ENCODE peak calls at places on chromosomes 6 and 20, in five cellular contexts. One of them, this sample, is unnamed.

GRCh38 chr20:47907031-47907670 is 121.9 kb upstream of the SULF2 start:
- DNase-seq in lower lobe of right lung: no peak
- DNase-seq in GM20000: no peak
- DNase-seq in adrenal gland: no peak
- DNase-seq in AG09319: no peak
- DNase-seq in this sample: no peak

GRCh38 chr6:11653028-11653583 is 115.6 kb downstream of the TMEM170B start:
- DNase-seq in lower lobe of right lung: no peak
- DNase-seq in GM20000: peak; percentile 56
- DNase-seq in adrenal gland: peak; percentile 56
- DNase-seq in AG09319: peak; percentile 56
- DNase-seq in this sample: peak; percentile 29

GRCh38 chr6:134880487-134881190 is 69.3 kb downstream of the ALDH8A1 start:
- DNase-seq in lower lobe of right lung: no peak
- DNase-seq in GM20000: no peak
- DNase-seq in adrenal gland: no peak
- DNase-seq in AG09319: no peak
- DNase-seq in this sample: no peak

GRCh38 chr6:7108196-7108963 is 619 bp downstream of the RREB1 start:
- DNase-seq in lower lobe of right lung: peak; percentile 77
- DNase-seq in GM20000: peak; percentile 73
- DNase-seq in adrenal gland: peak; percentile 73
- DNase-seq in AG09319: no peak
- DNase-seq in this sample: no peak

GRCh38 chr6:111692327-111693164 is 86.9 kb upstream of the TRAF3IP2 start:
- DNase-seq in lower lobe of right lung: no peak
- DNase-seq in GM20000: no peak
- DNase-seq in adrenal gland: no peak
- DNase-seq in AG09319: no peak
- DNase-seq in this sample: no peak

GRCh38 chr6:116556065-116556464 is 2.5 kb downstream of the CALHM4 start:
- DNase-seq in lower lobe of right lung: no peak
- DNase-seq in GM20000: no peak
- DNase-seq in adrenal gland: no peak
- DNase-seq in AG09319: no peak
- DNase-seq in this sample: no peak

GRCh38 chr6:24126586-24127192 is 674 bp downstream of the NRSN1 start:
- DNase-seq in lower lobe of right lung: no peak
- DNase-seq in GM20000: peak; percentile 72
- DNase-seq in adrenal gland: peak; percentile 51
- DNase-seq in AG09319: peak; percentile 11
- DNase-seq in this sample: peak; percentile 75

GRCh38 chr6:135346747-135347146 is 150.8 kb downstream of the AHI1 start:
- DNase-seq in lower lobe of right lung: no peak
- DNase-seq in GM20000: no peak
- DNase-seq in adrenal gland: no peak
- DNase-seq in AG09319: no peak
- DNase-seq in this sample: no peak

GRCh38 chr6:87941556-87942358 is 105.9 kb upstream of the SPACA1 start:
- DNase-seq in lower lobe of right lung: no peak
- DNase-seq in GM20000: no peak
- DNase-seq in adrenal gland: no peak
- DNase-seq in AG09319: no peak
- DNase-seq in this sample: no peak

GRCh38 chr6:28675600-28675999 is 149.9 kb downstream of the GPX5 start:
- DNase-seq in lower lobe of right lung: no peak
- DNase-seq in GM20000: no peak
- DNase-seq in adrenal gland: no peak
- DNase-seq in AG09319: no peak
- DNase-seq in this sample: no peak

GRCh38 chr6:145842693-145843546 is 28.3 kb upstream of the FBXO30 start:
- DNase-seq in lower lobe of right lung: no peak
- DNase-seq in GM20000: no peak
- DNase-seq in adrenal gland: no peak
- DNase-seq in AG09319: no peak
- DNase-seq in this sample: no peak

GRCh38 chr20:60808003-60808402 is 444.1 kb upstream of the CDH4 start:
- DNase-seq in lower lobe of right lung: no peak
- DNase-seq in GM20000: no peak
- DNase-seq in adrenal gland: no peak
- DNase-seq in AG09319: no peak
- DNase-seq in this sample: no peak

GRCh38 chr6:53179961-53180651 is 31.5 kb upstream of the GCM1 start:
- DNase-seq in lower lobe of right lung: peak; percentile 50
- DNase-seq in GM20000: no peak
- DNase-seq in adrenal gland: peak; percentile 44
- DNase-seq in AG09319: no peak
- DNase-seq in this sample: no peak

GRCh38 chr6:49524541-49524940 is 24.8 kb downstream of the GLYATL3 start:
- DNase-seq in lower lobe of right lung: no peak
- DNase-seq in GM20000: no peak
- DNase-seq in adrenal gland: no peak
- DNase-seq in AG09319: no peak
- DNase-seq in this sample: no peak

GRCh38 chr6:75287424-75287823 is 2.8 kb upstream of the TMEM30A start:
- DNase-seq in lower lobe of right lung: no peak
- DNase-seq in GM20000: no peak
- DNase-seq in adrenal gland: no peak
- DNase-seq in AG09319: no peak
- DNase-seq in this sample: no peak

GRCh38 chr20:17857639-17858449 is 110.8 kb downstream of the SNX5 start:
- DNase-seq in lower lobe of right lung: no peak
- DNase-seq in GM20000: no peak
- DNase-seq in adrenal gland: no peak
- DNase-seq in AG09319: no peak
- DNase-seq in this sample: no peak

GRCh38 chr6:139829557-139829956 is 455.1 kb upstream of the CITED2 start:
- DNase-seq in lower lobe of right lung: no peak
- DNase-seq in GM20000: no peak
- DNase-seq in adrenal gland: no peak
- DNase-seq in AG09319: no peak
- DNase-seq in this sample: no peak

GRCh38 chr20:24998121-24998520 is 5.6 kb upstream of the APMAP start:
- DNase-seq in lower lobe of right lung: no peak
- DNase-seq in GM20000: no peak
- DNase-seq in adrenal gland: peak; percentile 7
- DNase-seq in AG09319: no peak
- DNase-seq in this sample: no peak

GRCh38 chr20:24998631-24999445 is 6.3 kb upstream of the APMAP start:
- DNase-seq in lower lobe of right lung: no peak
- DNase-seq in GM20000: no peak
- DNase-seq in adrenal gland: peak; percentile 13
- DNase-seq in AG09319: no peak
- DNase-seq in this sample: no peak

GRCh38 chr20:24999568-24999967 is 7.0 kb upstream of the APMAP start:
- DNase-seq in lower lobe of right lung: no peak
- DNase-seq in GM20000: no peak
- DNase-seq in adrenal gland: peak; percentile 12
- DNase-seq in AG09319: no peak
- DNase-seq in this sample: no peak

GRCh38 chr20:25003002-25003401 is 10.5 kb upstream of the APMAP start:
- DNase-seq in lower lobe of right lung: no peak
- DNase-seq in GM20000: no peak
- DNase-seq in adrenal gland: no peak
- DNase-seq in AG09319: no peak
- DNase-seq in this sample: no peak

GRCh38 chr20:25000268-25000801 is 7.8 kb upstream of the APMAP start:
- DNase-seq in lower lobe of right lung: peak; percentile 84
- DNase-seq in GM20000: no peak
- DNase-seq in adrenal gland: peak; percentile 82
- DNase-seq in AG09319: peak; percentile 44
- DNase-seq in this sample: no peak
- TF ChIP-seq CTCF in lower lobe of right lung: no peak
- TF ChIP-seq CTCF in GM20000: no peak
- TF ChIP-seq CTCF in adrenal gland: no peak
- TF ChIP-seq CTCF in AG09319: peak; percentile 16
- TF ChIP-seq CTCF in this sample: no peak

GRCh38 chr20:19047040-19047950 is 165.1 kb upstream of the SLC24A3 start:
- DNase-seq in lower lobe of right lung: peak; percentile 68
- DNase-seq in GM20000: no peak
- DNase-seq in adrenal gland: no peak
- DNase-seq in AG09319: no peak
- DNase-seq in this sample: no peak

GRCh38 chr20:19048898-19049889 is 163.2 kb upstream of the SLC24A3 start:
- DNase-seq in lower lobe of right lung: no peak
- DNase-seq in GM20000: no peak
- DNase-seq in adrenal gland: no peak
- DNase-seq in AG09319: no peak
- DNase-seq in this sample: no peak

GRCh38 chr20:19047951-19048296 is 164.5 kb upstream of the SLC24A3 start:
- DNase-seq in lower lobe of right lung: no peak
- DNase-seq in GM20000: no peak
- DNase-seq in adrenal gland: no peak
- DNase-seq in AG09319: no peak
- DNase-seq in this sample: no peak

GRCh38 chr20:19045366-19045765 is 167.1 kb upstream of the SLC24A3 start:
- DNase-seq in lower lobe of right lung: no peak
- DNase-seq in GM20000: no peak
- DNase-seq in adrenal gland: no peak
- DNase-seq in AG09319: no peak
- DNase-seq in this sample: no peak
- TF ChIP-seq CTCF in lower lobe of right lung: no peak
- TF ChIP-seq CTCF in GM20000: no peak
- TF ChIP-seq CTCF in adrenal gland: no peak
- TF ChIP-seq CTCF in AG09319: no peak
- TF ChIP-seq CTCF in this sample: no peak

GRCh38 chr6:169370054-169370453 is 116.4 kb upstream of the THBS2 start:
- DNase-seq in lower lobe of right lung: no peak
- DNase-seq in GM20000: no peak
- DNase-seq in adrenal gland: no peak
- DNase-seq in AG09319: no peak
- DNase-seq in this sample: no peak
- TF ChIP-seq CTCF in lower lobe of right lung: no peak
- TF ChIP-seq CTCF in GM20000: no peak
- TF ChIP-seq CTCF in adrenal gland: no peak
- TF ChIP-seq CTCF in AG09319: no peak
- TF ChIP-seq CTCF in this sample: no peak

GRCh38 chr6:44439270-44440045 is 52.0 kb downstream of the CDC5L start:
- DNase-seq in lower lobe of right lung: no peak
- DNase-seq in GM20000: no peak
- DNase-seq in adrenal gland: no peak
- DNase-seq in AG09319: no peak
- DNase-seq in this sample: no peak

GRCh38 chr6:44441091-44441855 is 53.8 kb downstream of the CDC5L start:
- DNase-seq in lower lobe of right lung: no peak
- DNase-seq in GM20000: no peak
- DNase-seq in adrenal gland: no peak
- DNase-seq in AG09319: no peak
- DNase-seq in this sample: no peak

GRCh38 chr6:44444853-44445252 is 57.3 kb downstream of the CDC5L start:
- DNase-seq in lower lobe of right lung: no peak
- DNase-seq in GM20000: no peak
- DNase-seq in adrenal gland: no peak
- DNase-seq in AG09319: no peak
- DNase-seq in this sample: no peak

GRCh38 chr6:44442833-44443444 is 55.4 kb downstream of the CDC5L start:
- DNase-seq in lower lobe of right lung: no peak
- DNase-seq in GM20000: no peak
- DNase-seq in adrenal gland: no peak
- DNase-seq in AG09319: no peak
- DNase-seq in this sample: no peak

DNA sequence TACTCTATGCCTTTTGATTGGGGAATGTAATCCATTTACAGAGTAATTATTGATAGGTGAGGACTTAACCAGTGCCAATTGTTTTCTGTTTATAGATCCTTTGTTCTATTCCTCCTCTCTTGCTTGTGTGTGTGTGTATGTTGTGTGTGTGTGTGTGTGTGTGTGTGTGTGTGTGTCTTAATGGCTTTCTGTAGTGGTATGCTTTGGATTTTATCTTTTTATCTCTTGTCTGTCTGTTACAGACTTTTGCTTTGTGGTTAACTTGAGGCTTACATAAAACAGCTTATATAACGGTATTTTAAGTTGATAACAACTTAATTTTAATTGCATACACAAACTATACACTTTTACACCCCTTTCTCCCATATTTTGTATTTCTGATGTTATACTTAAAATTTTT is 54.7 kb downstream of the CDC5L start:
- DNase-seq in lower lobe of right lung: no peak
- DNase-seq in GM20000: no peak
- DNase-seq in adrenal gland: no peak
- DNase-seq in AG09319: no peak
- DNase-seq in this sample: no peak
- TF ChIP-seq CTCF in lower lobe of right lung: no peak
- TF ChIP-seq CTCF in GM20000: no peak
- TF ChIP-seq CTCF in adrenal gland: no peak
- TF ChIP-seq CTCF in AG09319: no peak
- TF ChIP-seq CTCF in this sample: no peak

GRCh38 chr6:162913206-162913605 is 185.4 kb downstream of the PACRG start:
- DNase-seq in lower lobe of right lung: no peak
- DNase-seq in GM20000: no peak
- DNase-seq in adrenal gland: no peak
- DNase-seq in AG09319: no peak
- DNase-seq in this sample: no peak

GRCh38 chr6:162904069-162904663 is 176.4 kb downstream of the PACRG start:
- DNase-seq in lower lobe of right lung: no peak
- DNase-seq in GM20000: no peak
- DNase-seq in adrenal gland: no peak
- DNase-seq in AG09319: no peak
- DNase-seq in this sample: no peak

GRCh38 chr6:162906479-162906878 is 178.7 kb downstream of the PACRG start:
- DNase-seq in lower lobe of right lung: no peak
- DNase-seq in GM20000: no peak
- DNase-seq in adrenal gland: no peak
- DNase-seq in AG09319: no peak
- DNase-seq in this sample: no peak

GRCh38 chr6:162907876-162908481 is 180.2 kb downstream of the PACRG start:
- DNase-seq in lower lobe of right lung: no peak
- DNase-seq in GM20000: no peak
- DNase-seq in adrenal gland: no peak
- DNase-seq in AG09319: peak; percentile 3
- DNase-seq in this sample: no peak
- TF ChIP-seq CTCF in lower lobe of right lung: peak; percentile 38
- TF ChIP-seq CTCF in GM20000: no peak
- TF ChIP-seq CTCF in adrenal gland: peak; percentile 18
- TF ChIP-seq CTCF in AG09319: peak; percentile 42
- TF ChIP-seq CTCF in this sample: peak; percentile 39

GRCh38 chr20:3741846-3742458 is 9.5 kb downstream of the HSPA12B start:
- DNase-seq in lower lobe of right lung: no peak
- DNase-seq in GM20000: no peak
- DNase-seq in adrenal gland: no peak
- DNase-seq in AG09319: no peak
- DNase-seq in this sample: no peak

GRCh38 chr20:3739054-3739925 is 6.8 kb downstream of the HSPA12B start:
- DNase-seq in lower lobe of right lung: no peak
- DNase-seq in GM20000: no peak
- DNase-seq in adrenal gland: no peak
- DNase-seq in AG09319: no peak
- DNase-seq in this sample: no peak

GRCh38 chr20:3738109-3739053 is 5.9 kb downstream of the HSPA12B start:
- DNase-seq in lower lobe of right lung: no peak
- DNase-seq in GM20000: no peak
- DNase-seq in adrenal gland: no peak
- DNase-seq in AG09319: no peak
- DNase-seq in this sample: no peak

GRCh38 chr20:3740600-3741301 is 8.3 kb downstream of the HSPA12B start:
- DNase-seq in lower lobe of right lung: no peak
- DNase-seq in GM20000: no peak
- DNase-seq in adrenal gland: no peak
- DNase-seq in AG09319: no peak
- DNase-seq in this sample: no peak

GRCh38 chr20:3739926-3740599 is 7.6 kb downstream of the HSPA12B start:
- DNase-seq in lower lobe of right lung: no peak
- DNase-seq in GM20000: no peak
- DNase-seq in adrenal gland: no peak
- DNase-seq in AG09319: no peak
- DNase-seq in this sample: no peak
- TF ChIP-seq CTCF in lower lobe of right lung: no peak
- TF ChIP-seq CTCF in GM20000: no peak
- TF ChIP-seq CTCF in adrenal gland: no peak
- TF ChIP-seq CTCF in AG09319: no peak
- TF ChIP-seq CTCF in this sample: no peak

This sample was measured in H1.